ENCODE peak calls at places on chromosomes 1 and 21, in five cellular contexts. One of them, this sample, is unnamed.

GRCh38 chr1:223738465-223739365 is 26.4 kb downstream of the CAPN2 start:
- DNase-seq in H1: no peak
- DNase-seq in H9: no peak
- DNase-seq in neuronal stem cell: no peak
- DNase-seq in mesenchymal stem cell: no peak
- DNase-seq in this sample: peak

GRCh38 chr1:34478460-34479076 is 276.3 kb upstream of the GJB5 start:
- DNase-seq in neuronal stem cell: no peak
- DNase-seq in mesenchymal stem cell: no peak
- DNase-seq in H9: peak
- DNase-seq in H1: no peak
- DNase-seq in this sample: no peak

GRCh38 chr1:212782422-212783154 is 9.0 kb downstream of the NSL1 start:
- DNase-seq in H9: no peak
- DNase-seq in mesenchymal stem cell: peak
- DNase-seq in neuronal stem cell: no peak
- DNase-seq in H1: no peak
- DNase-seq in this sample: peak

GRCh38 chr1:209318302-209319056 is 265.0 kb upstream of the CAMK1G start:
- DNase-seq in mesenchymal stem cell: no peak
- DNase-seq in neuronal stem cell: no peak
- DNase-seq in H1: no peak
- DNase-seq in H9: no peak
- DNase-seq in this sample: no peak

GRCh38 chr1:26582836-26583460 is 53.4 kb downstream of the RPS6KA1 start:
- DNase-seq in H9: no peak
- DNase-seq in mesenchymal stem cell: peak
- DNase-seq in neuronal stem cell: no peak
- DNase-seq in H1: no peak
- DNase-seq in this sample: no peak

GRCh38 chr1:167301355-167301754 is 80.7 kb downstream of the POU2F1 start:
- DNase-seq in neuronal stem cell: no peak
- DNase-seq in mesenchymal stem cell: no peak
- DNase-seq in H1: no peak
- DNase-seq in H9: no peak
- DNase-seq in this sample: no peak

GRCh38 chr1:66326867-66327266 is 207.1 kb upstream of the SGIP1 start:
- DNase-seq in H9: no peak
- DNase-seq in mesenchymal stem cell: no peak
- DNase-seq in H1: no peak
- DNase-seq in neuronal stem cell: no peak
- DNase-seq in this sample: no peak

GRCh38 chr1:173255214-173255813 is 48.2 kb upstream of the TNFSF4 start:
- DNase-seq in neuronal stem cell: peak
- DNase-seq in H1: no peak
- DNase-seq in H9: no peak
- DNase-seq in mesenchymal stem cell: peak
- DNase-seq in this sample: peak

GRCh38 chr1:234431255-234431654 is 47.7 kb downstream of the TARBP1 start:
- DNase-seq in H9: no peak
- DNase-seq in H1: no peak
- DNase-seq in mesenchymal stem cell: no peak
- DNase-seq in neuronal stem cell: no peak
- DNase-seq in this sample: no peak

GRCh38 chr1:210882414-210883221 is 251.3 kb downstream of the KCNH1 start:
- DNase-seq in H9: no peak
- DNase-seq in H1: no peak
- DNase-seq in neuronal stem cell: no peak
- DNase-seq in mesenchymal stem cell: peak
- DNase-seq in this sample: peak

GRCh38 chr21:36250423-36251075 is 69.4 kb upstream of the MORC3 start:
- DNase-seq in mesenchymal stem cell: no peak
- DNase-seq in H9: peak
- DNase-seq in H1: no peak
- DNase-seq in neuronal stem cell: no peak
- DNase-seq in this sample: no peak

GRCh38 chr21:35697321-35697808 is 363.0 kb downstream of the SETD4 start:
- DNase-seq in neuronal stem cell: no peak
- DNase-seq in H1: no peak
- DNase-seq in H9: no peak
- DNase-seq in mesenchymal stem cell: peak
- DNase-seq in this sample: no peak

GRCh38 chr1:184890539-184890973 is 83.8 kb downstream of the NIBAN1 start:
- DNase-seq in mesenchymal stem cell: peak
- DNase-seq in H1: no peak
- DNase-seq in H9: no peak
- DNase-seq in neuronal stem cell: no peak
- DNase-seq in this sample: peak

GRCh38 chr1:178541829-178542553 is 29.1 kb downstream of the TEX35 start:
- DNase-seq in H9: peak
- DNase-seq in neuronal stem cell: no peak
- DNase-seq in H1: no peak
- DNase-seq in mesenchymal stem cell: no peak
- DNase-seq in this sample: no peak

GRCh38 chr1:155085504-155086181 is 7.0 kb downstream of the EFNA3 start:
- DNase-seq in neuronal stem cell: no peak
- DNase-seq in H1: no peak
- DNase-seq in mesenchymal stem cell: peak
- DNase-seq in H9: no peak
- DNase-seq in this sample: peak

DNA sequence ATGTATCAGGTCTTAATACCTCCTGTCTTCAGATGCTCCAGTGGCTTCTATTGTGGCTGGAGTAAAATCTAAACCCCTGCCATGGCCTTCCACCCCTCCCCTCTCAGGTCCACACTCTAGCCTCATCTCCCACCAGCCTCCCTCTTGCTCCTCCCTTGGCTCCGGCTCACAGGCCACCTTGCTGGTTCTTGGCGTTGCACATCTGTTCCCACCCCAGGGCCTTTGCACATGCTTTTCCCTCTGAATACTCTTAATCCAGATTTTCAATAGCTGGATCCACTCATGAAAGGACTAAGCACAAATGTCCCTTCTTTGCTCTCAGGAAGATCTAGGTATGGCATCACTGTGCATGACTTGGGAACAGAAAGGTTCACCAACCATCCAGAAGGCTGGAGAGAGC is 415.4 kb upstream of the VAMP3 start:
- DNase-seq in mesenchymal stem cell: no peak
- DNase-seq in H9: no peak
- DNase-seq in neuronal stem cell: no peak
- DNase-seq in H1: no peak
- DNase-seq in this sample: no peak
- H2BK12ac ChIP-seq in mesenchymal stem cell: no peak
- H2BK12ac ChIP-seq in H9: no peak
- H2BK12ac ChIP-seq in neuronal stem cell: no peak
- H2BK12ac ChIP-seq in H1: no peak
- H2BK12ac ChIP-seq in this sample: no peak

GRCh38 chr1:218345673-218346390 is 696 bp downstream of the TGFB2 start:
- DNase-seq in H9: peak
- DNase-seq in neuronal stem cell: no peak
- DNase-seq in H1: no peak
- DNase-seq in mesenchymal stem cell: peak
- DNase-seq in this sample: peak

GRCh38 chr1:218346391-218347204 is 1.5 kb downstream of the TGFB2 start:
- DNase-seq in H9: peak
- DNase-seq in H1: no peak
- DNase-seq in neuronal stem cell: no peak
- DNase-seq in mesenchymal stem cell: peak
- DNase-seq in this sample: peak

GRCh38 chr1:218347316-218347712 is 2.2 kb downstream of the TGFB2 start:
- DNase-seq in H9: peak
- DNase-seq in neuronal stem cell: no peak
- DNase-seq in H1: no peak
- DNase-seq in mesenchymal stem cell: peak
- DNase-seq in this sample: no peak

GRCh38 chr1:218347713-218348627 is 2.8 kb downstream of the TGFB2 start:
- DNase-seq in mesenchymal stem cell: peak
- DNase-seq in neuronal stem cell: no peak
- DNase-seq in H9: no peak
- DNase-seq in H1: no peak
- DNase-seq in this sample: no peak

GRCh38 chr1:218344814-218345672 is at the start of gene TGFB2:
- DNase-seq in neuronal stem cell: no peak
- DNase-seq in H9: peak
- DNase-seq in mesenchymal stem cell: peak
- DNase-seq in H1: no peak
- DNase-seq in this sample: peak
- H3K18ac ChIP-seq in neuronal stem cell: peak
- H3K18ac ChIP-seq in H9: no peak
- H3K18ac ChIP-seq in mesenchymal stem cell: peak
- H3K18ac ChIP-seq in H1: peak
- H3K18ac ChIP-seq in this sample: peak

DNA sequence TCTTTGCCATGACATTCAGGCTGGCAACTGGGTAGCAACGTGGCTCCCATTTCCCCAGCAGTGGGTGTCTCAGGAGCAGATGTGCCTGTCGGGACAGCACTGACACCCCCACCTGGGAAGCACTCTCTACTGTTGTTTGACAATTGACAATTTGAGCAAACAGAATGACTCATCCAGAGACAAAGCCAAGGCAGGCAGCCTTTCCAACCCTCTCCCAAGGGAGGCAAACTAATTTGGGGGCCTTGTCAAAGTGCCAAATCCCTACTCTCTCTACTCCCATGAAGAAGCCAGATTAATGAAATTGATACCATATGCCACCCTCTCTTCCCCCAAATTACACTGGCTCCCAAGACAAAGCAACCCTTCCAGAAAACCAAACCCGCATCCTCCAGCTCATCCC is 65.6 kb downstream of the GRIK3 start:
- DNase-seq in neuronal stem cell: no peak
- DNase-seq in H1: no peak
- DNase-seq in H9: no peak
- DNase-seq in mesenchymal stem cell: no peak
- DNase-seq in this sample: no peak
- H3K4me2 ChIP-seq in neuronal stem cell: no peak
- H3K4me2 ChIP-seq in H1: no peak
- H3K4me2 ChIP-seq in H9: no peak
- H3K4me2 ChIP-seq in mesenchymal stem cell: no peak
- H3K4me2 ChIP-seq in this sample: no peak

DNA sequence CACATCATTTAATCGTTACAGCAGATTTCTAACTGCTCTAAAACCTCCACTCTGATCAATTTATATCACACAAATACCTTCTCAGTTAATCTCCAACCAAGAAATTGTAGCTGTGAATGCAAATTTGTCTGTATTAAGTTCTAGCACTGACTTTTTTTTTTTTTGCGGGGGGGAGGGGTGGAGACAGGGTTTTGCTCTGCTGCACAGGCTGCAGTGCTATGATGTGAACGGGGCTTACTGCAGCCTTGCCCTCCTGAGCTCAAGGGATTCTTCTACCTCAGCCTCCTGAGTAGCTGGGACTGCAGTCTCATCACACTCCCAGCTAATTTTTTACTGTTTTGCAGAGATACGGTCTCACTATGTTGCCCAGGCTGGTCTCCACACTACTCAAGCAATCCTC is 163.6 kb downstream of the RERE start:
- DNase-seq in neuronal stem cell: no peak
- DNase-seq in mesenchymal stem cell: no peak
- DNase-seq in H1: no peak
- DNase-seq in H9: no peak
- DNase-seq in this sample: no peak
- H2BK12ac ChIP-seq in neuronal stem cell: no peak
- H2BK12ac ChIP-seq in mesenchymal stem cell: no peak
- H2BK12ac ChIP-seq in H1: no peak
- H2BK12ac ChIP-seq in H9: no peak
- H2BK12ac ChIP-seq in this sample: no peak

GRCh38 chr1:20151906-20152598 is 12.9 kb downstream of the PLA2G2F start:
- DNase-seq in H9: peak
- DNase-seq in H1: peak
- DNase-seq in mesenchymal stem cell: peak
- DNase-seq in neuronal stem cell: peak
- DNase-seq in this sample: peak
- H3K18ac ChIP-seq in H9: peak
- H3K18ac ChIP-seq in H1: no peak
- H3K18ac ChIP-seq in mesenchymal stem cell: peak
- H3K18ac ChIP-seq in neuronal stem cell: peak
- H3K18ac ChIP-seq in this sample: no peak

DNA sequence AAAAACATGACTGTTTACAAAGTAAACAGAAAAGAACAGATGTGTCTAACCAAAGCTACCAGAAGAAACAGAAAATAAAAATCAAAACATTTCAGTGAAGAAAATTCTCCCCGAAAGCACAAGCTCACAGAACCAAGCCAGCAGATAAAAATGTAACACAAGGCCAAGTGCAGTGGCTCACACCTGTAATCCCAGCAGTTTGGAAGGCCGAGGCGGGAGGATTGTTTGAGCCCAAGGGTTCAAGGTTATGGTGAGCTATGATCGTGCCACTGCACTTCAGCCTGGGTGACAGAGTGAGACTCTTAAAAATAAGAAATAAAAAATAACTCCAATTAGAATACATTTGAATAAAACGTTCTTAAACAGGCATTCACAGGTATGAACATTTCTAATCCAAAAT is 19.1 kb upstream of the DDOST start:
- DNase-seq in neuronal stem cell: no peak
- DNase-seq in H9: no peak
- DNase-seq in mesenchymal stem cell: no peak
- DNase-seq in H1: no peak
- DNase-seq in this sample: no peak
- H3K4me2 ChIP-seq in neuronal stem cell: no peak
- H3K4me2 ChIP-seq in H9: no peak
- H3K4me2 ChIP-seq in mesenchymal stem cell: no peak
- H3K4me2 ChIP-seq in H1: no peak
- H3K4me2 ChIP-seq in this sample: no peak

DNA sequence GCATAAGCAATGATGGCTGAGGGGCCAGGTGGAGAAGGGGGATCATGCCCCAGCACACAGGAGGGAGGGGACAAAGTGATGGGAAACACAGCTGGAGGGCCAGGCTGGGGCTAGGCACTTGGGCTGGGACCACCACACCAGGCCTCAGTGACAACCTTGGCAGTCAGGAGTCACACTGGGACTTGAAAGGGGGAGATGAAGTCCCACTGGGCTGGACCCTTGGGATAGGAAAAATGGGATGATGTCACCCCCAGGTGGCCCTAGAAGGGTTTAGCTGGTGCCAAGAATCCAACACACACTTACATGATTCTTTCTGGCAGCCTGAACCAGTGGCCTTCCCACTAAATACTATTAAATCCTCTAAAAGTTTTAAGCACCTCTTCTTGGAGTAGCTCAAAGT is 17.1 kb downstream of the ZBTB17 start:
- DNase-seq in H1: no peak
- DNase-seq in neuronal stem cell: no peak
- DNase-seq in H9: no peak
- DNase-seq in mesenchymal stem cell: peak
- DNase-seq in this sample: no peak
- H2BK12ac ChIP-seq in H1: no peak
- H2BK12ac ChIP-seq in neuronal stem cell: no peak
- H2BK12ac ChIP-seq in H9: no peak
- H2BK12ac ChIP-seq in mesenchymal stem cell: no peak
- H2BK12ac ChIP-seq in this sample: no peak

This sample was measured in trophoblast cell.